ENCODE peak calls at places on chromosomes 16 and 17, in ten cellular contexts. C is OCI-LY7, T is GM12878, U is thoracic aorta, V is Panc1, P is heart left ventricle, E is upper lobe of right lung, G is kidney epithelial cell, R is ovary, W is GM23338. H is an unnamed sample.
A peak's percentile ranks its signal among the peaks of the same experiment; 100 is the strongest.

GRCh38 chr16:11956558-11956957 is 8.5 kb upstream of the TNFRSF17 start:
- DNase-seq in C (no peak), T (no peak), U (no peak), V (no peak), P (no peak), E (no peak), G (no peak), R (no peak), W (no peak), H (no peak)

GRCh38 chr17:6596076-6596475 is 39.7 kb upstream of the PITPNM3 start:
- DNase-seq in C (no peak), T (no peak), U (no peak), V (no peak), P (no peak), E (no peak), G (no peak), R (no peak), W (no peak), H (no peak)

GRCh38 chr16:84574191-84574590 is 43.7 kb downstream of the COTL1 start:
- DNase-seq in C (no peak), T (no peak), U (no peak), V (no peak), P (no peak), E (no peak), G (no peak), R (no peak), W (peak; percentile 39), H (no peak)

GRCh38 chr17:47830396-47830907 is 889 bp downstream of the MRPL10 start:
- DNase-seq in C (no peak), T (no peak), U (no peak), V (no peak), P (no peak), E (no peak), G (no peak), R (no peak), W (no peak), H (no peak)

GRCh38 chr16:12340151-12340733 is 363.7 kb downstream of the SNX29 start:
- DNase-seq in C (peak; percentile 67), T (no peak), U (no peak), V (no peak), P (no peak), E (no peak), G (no peak), R (no peak), W (peak; percentile 85), H (peak; percentile 39)

GRCh38 chr16:54050281-54051210 is 236.0 kb downstream of the IRX3 start:
- DNase-seq in C (no peak), T (no peak), U (no peak), V (no peak), P (no peak), E (no peak), G (no peak), R (no peak), W (peak; percentile 60), H (no peak)

GRCh38 chr17:79950711-79951110 is 85.0 kb downstream of the TBC1D16 start:
- DNase-seq in C (no peak), T (no peak), U (no peak), V (no peak), P (no peak), E (peak; percentile 48), G (no peak), R (peak; percentile 20), W (peak; percentile 71), H (no peak)

GRCh38 chr16:85605912-85606841 is 6.9 kb upstream of the GSE1 start:
- DNase-seq in C (no peak), T (no peak), U (no peak), V (no peak), P (no peak), E (no peak), G (no peak), R (no peak), W (no peak), H (no peak)

GRCh38 chr17:51166987-51167931 is 1.0 kb downstream of the NME2 start:
- DNase-seq in C (peak; percentile 78), T (no peak), U (no peak), V (no peak), P (peak; percentile 40), E (peak; percentile 83), G (no peak), R (peak; percentile 64), W (peak; percentile 66), H (no peak)

GRCh38 chr16:2147981-2148671 is at the start of gene RAB26:
- DNase-seq in C (peak; percentile 70), T (no peak), U (no peak), V (no peak), P (peak; percentile 86), E (peak; percentile 93), G (no peak), R (peak; percentile 77), W (peak; percentile 91), H (no peak)

GRCh38 chr16:85607331-85607765 is 5.8 kb upstream of the GSE1 start:
- DNase-seq in C (peak; percentile 85), T (no peak), U (no peak), V (no peak), P (no peak), E (no peak), G (no peak), R (no peak), W (peak; percentile 95), H (no peak)

GRCh38 chr17:45719335-45720071 is 64.6 kb upstream of the CRHR1 start:
- DNase-seq in C (no peak), T (no peak), U (no peak), V (no peak), P (no peak), E (no peak), G (peak; percentile 45), R (no peak), W (peak; percentile 69), H (peak; percentile 32)

GRCh38 chr16:3152022-3152272 is 17.1 kb downstream of the ZNF213 start:
- DNase-seq in C (no peak), T (no peak), U (no peak), V (no peak), P (no peak), E (no peak), G (no peak), R (peak; percentile 46), W (no peak), H (no peak)

GRCh38 chr16:82580293-82580900 is 46.4 kb upstream of the CDH13 start:
- DNase-seq in C (peak; percentile 7), T (no peak), U (no peak), V (no peak), P (no peak), E (no peak), G (no peak), R (no peak), W (peak; percentile 34), H (no peak)
- TF ChIP-seq CTCF in C (peak; percentile 54), T (peak; percentile 25), U (peak; percentile 16), V (peak; percentile 47), P (peak; percentile 18), E (peak; percentile 43), G (peak; percentile 42), R (no peak), W (peak; percentile 70), H (peak; percentile 21)

GRCh38 chr17:69485901-69486643 is 71.6 kb downstream of the MAP2K6 start:
- DNase-seq in C (no peak), T (no peak), U (no peak), V (no peak), P (no peak), E (no peak), G (no peak), R (no peak), W (no peak), H (no peak)

GRCh38 chr17:69492410-69493071 is 78.0 kb downstream of the MAP2K6 start:
- DNase-seq in C (no peak), T (no peak), U (no peak), V (no peak), P (no peak), E (no peak), G (peak; percentile 50), R (no peak), W (peak; percentile 86), H (peak; percentile 81)

GRCh38 chr17:69489303-69489702 is 74.8 kb downstream of the MAP2K6 start:
- DNase-seq in C (no peak), T (no peak), U (no peak), V (no peak), P (no peak), E (no peak), G (no peak), R (no peak), W (no peak), H (no peak)

GRCh38 chr17:69485126-69485724 is 70.7 kb downstream of the MAP2K6 start:
- DNase-seq in C (no peak), T (no peak), U (no peak), V (no peak), P (no peak), E (no peak), G (no peak), R (no peak), W (no peak), H (no peak)

GRCh38 chr17:69486779-69487637 is 72.5 kb downstream of the MAP2K6 start:
- DNase-seq in C (no peak), T (no peak), U (no peak), V (no peak), P (no peak), E (no peak), G (no peak), R (no peak), W (no peak), H (no peak)
- H3K4me3 ChIP-seq in C (no peak overlapping the region), T (no peak overlapping the region), U (no peak overlapping the region), V (no peak overlapping the region), P (no peak overlapping the region), E (no peak overlapping the region), G (no peak overlapping the region), R (no peak overlapping the region), W (no peak overlapping the region), H (no peak overlapping the region)

GRCh38 chr17:39181303-39181702 is 15.3 kb upstream of the ARL5C start:
- DNase-seq in C (no peak), T (no peak), U (no peak), V (no peak), P (no peak), E (no peak), G (no peak), R (no peak), W (no peak), H (no peak)
- H3K36me3 ChIP-seq in C (peaks cover 89% of the 10 kb centered on the region), T (peaks cover 5% of the 10 kb centered on the region), U (peaks cover 50% of the 10 kb centered on the region), V (no peaks in the 10 kb centered on the region), P (no peaks in the 10 kb centered on the region), E (peaks cover 58% of the 10 kb centered on the region), G (peaks cover 2% of the 10 kb centered on the region), R (no peaks in the 10 kb centered on the region), W (peaks cover 12% of the 10 kb centered on the region), H (peaks cover 38% of the 10 kb centered on the region)

GRCh38 chr17:78313735-78314648 is 45.9 kb downstream of the SOCS3 start:
- DNase-seq in C (peak; percentile 60), T (peak; percentile 45), U (no peak), V (no peak), P (peak; percentile 79), E (peak; percentile 94), G (no peak), R (peak; percentile 82), W (peak; percentile 92), H (no peak)

GRCh38 chr17:78316115-78316866 is 43.6 kb downstream of the SOCS3 start:
- DNase-seq in C (no peak), T (no peak), U (no peak), V (no peak), P (no peak), E (no peak), G (no peak), R (peak; percentile 48), W (peak; percentile 47), H (no peak)

GRCh38 chr17:78316867-78317816 is 42.7 kb downstream of the SOCS3 start:
- DNase-seq in C (no peak), T (peak; percentile 43), U (no peak), V (no peak), P (no peak), E (peak; percentile 81), G (no peak), R (peak; percentile 34), W (peak; percentile 93), H (no peak)

GRCh38 chr17:78315355-78316114 is 44.3 kb downstream of the SOCS3 start:
- DNase-seq in C (no peak), T (peak; percentile 33), U (peak; percentile 84), V (peak; percentile 59), P (peak; percentile 67), E (peak; percentile 89), G (no peak), R (peak; percentile 85), W (peak; percentile 35), H (peak; percentile 80)

GRCh38 chr17:78314683-78315354 is 45.1 kb downstream of the SOCS3 start:
- DNase-seq in C (no peak), T (no peak), U (no peak), V (no peak), P (no peak), E (no peak), G (no peak), R (peak; percentile 44), W (peak; percentile 38), H (no peak)
- TF ChIP-seq CTCF in C (peak; percentile 53), T (no peak), U (no peak), V (no peak), P (no peak), E (peak; percentile 5), G (no peak), R (peak; percentile 13), W (no peak), H (no peak)